ENCODE peak calls at places on chromosome 9, in five cellular contexts. One of them, this sample, is unnamed.

GRCh38 chr9:109805054-109805453 is 25.1 kb downstream of the PALM2AKAP2 start:
- DNase-seq in activated T-cell treated with anti-CD3 and anti-CD28 coated beads for 24 hours: no peak
- DNase-seq in NCI-H1436: no peak
- DNase-seq in naive B cell: no peak
- DNase-seq in stimulated activated CD8-positive, alpha-beta memory T cell treated with anti-CD3 and anti-CD28 coated beads, Interleukin-4, amount 100 ng/mL, for 4 hours: no peak
- DNase-seq in this sample: no peak

GRCh38 chr9:69173891-69174644 is at the start of gene TJP2:
- DNase-seq in NCI-H1436: no peak
- DNase-seq in activated T-cell treated with anti-CD3 and anti-CD28 coated beads for 24 hours: no peak
- DNase-seq in stimulated activated CD8-positive, alpha-beta memory T cell treated with anti-CD3 and anti-CD28 coated beads, Interleukin-4, amount 100 ng/mL, for 4 hours: no peak
- DNase-seq in naive B cell: peak; percentile 18
- DNase-seq in this sample: peak; percentile 20

GRCh38 chr9:124322618-124323432 is 65.1 kb downstream of the NEK6 start:
- DNase-seq in activated T-cell treated with anti-CD3 and anti-CD28 coated beads for 24 hours: no peak
- DNase-seq in naive B cell: no peak
- DNase-seq in stimulated activated CD8-positive, alpha-beta memory T cell treated with anti-CD3 and anti-CD28 coated beads, Interleukin-4, amount 100 ng/mL, for 4 hours: no peak
- DNase-seq in NCI-H1436: no peak
- DNase-seq in this sample: no peak

GRCh38 chr9:123234853-123235252 is 33.5 kb downstream of the STRBP start:
- DNase-seq in activated T-cell treated with anti-CD3 and anti-CD28 coated beads for 24 hours: no peak
- DNase-seq in stimulated activated CD8-positive, alpha-beta memory T cell treated with anti-CD3 and anti-CD28 coated beads, Interleukin-4, amount 100 ng/mL, for 4 hours: no peak
- DNase-seq in naive B cell: peak; percentile 66
- DNase-seq in NCI-H1436: no peak
- DNase-seq in this sample: no peak

GRCh38 chr9:133161542-133161950 is 2.2 kb downstream of the GBGT1 start:
- DNase-seq in NCI-H1436: no peak
- DNase-seq in stimulated activated CD8-positive, alpha-beta memory T cell treated with anti-CD3 and anti-CD28 coated beads, Interleukin-4, amount 100 ng/mL, for 4 hours: no peak
- DNase-seq in naive B cell: no peak
- DNase-seq in activated T-cell treated with anti-CD3 and anti-CD28 coated beads for 24 hours: no peak
- DNase-seq in this sample: no peak

GRCh38 chr9:132753593-132753880 is 83.3 kb downstream of the GTF3C4 start:
- DNase-seq in activated T-cell treated with anti-CD3 and anti-CD28 coated beads for 24 hours: no peak
- DNase-seq in NCI-H1436: no peak
- DNase-seq in stimulated activated CD8-positive, alpha-beta memory T cell treated with anti-CD3 and anti-CD28 coated beads, Interleukin-4, amount 100 ng/mL, for 4 hours: no peak
- DNase-seq in naive B cell: no peak
- DNase-seq in this sample: no peak

GRCh38 chr9:78261403-78262001 is 25.6 kb downstream of the CEP78 start:
- DNase-seq in naive B cell: peak; percentile 6
- DNase-seq in NCI-H1436: no peak
- DNase-seq in stimulated activated CD8-positive, alpha-beta memory T cell treated with anti-CD3 and anti-CD28 coated beads, Interleukin-4, amount 100 ng/mL, for 4 hours: no peak
- DNase-seq in activated T-cell treated with anti-CD3 and anti-CD28 coated beads for 24 hours: no peak
- DNase-seq in this sample: no peak

GRCh38 chr9:95778957-95779356 is 96.5 kb upstream of the ERCC6L2 start:
- DNase-seq in stimulated activated CD8-positive, alpha-beta memory T cell treated with anti-CD3 and anti-CD28 coated beads, Interleukin-4, amount 100 ng/mL, for 4 hours: no peak
- DNase-seq in activated T-cell treated with anti-CD3 and anti-CD28 coated beads for 24 hours: no peak
- DNase-seq in NCI-H1436: no peak
- DNase-seq in naive B cell: no peak
- DNase-seq in this sample: no peak

GRCh38 chr9:34556231-34556525 is 33.3 kb downstream of the CNTFR start:
- DNase-seq in naive B cell: no peak
- DNase-seq in stimulated activated CD8-positive, alpha-beta memory T cell treated with anti-CD3 and anti-CD28 coated beads, Interleukin-4, amount 100 ng/mL, for 4 hours: no peak
- DNase-seq in NCI-H1436: no peak
- DNase-seq in activated T-cell treated with anti-CD3 and anti-CD28 coated beads for 24 hours: no peak
- DNase-seq in this sample: no peak

GRCh38 chr9:81234924-81235610 is 454.3 kb downstream of the TLE1 start:
- DNase-seq in NCI-H1436: no peak
- DNase-seq in activated T-cell treated with anti-CD3 and anti-CD28 coated beads for 24 hours: no peak
- DNase-seq in naive B cell: no peak
- DNase-seq in stimulated activated CD8-positive, alpha-beta memory T cell treated with anti-CD3 and anti-CD28 coated beads, Interleukin-4, amount 100 ng/mL, for 4 hours: no peak
- DNase-seq in this sample: no peak

GRCh38 chr9:33159058-33159759 is 7.9 kb downstream of the B4GALT1 start:
- DNase-seq in activated T-cell treated with anti-CD3 and anti-CD28 coated beads for 24 hours: no peak
- DNase-seq in NCI-H1436: no peak
- DNase-seq in stimulated activated CD8-positive, alpha-beta memory T cell treated with anti-CD3 and anti-CD28 coated beads, Interleukin-4, amount 100 ng/mL, for 4 hours: no peak
- DNase-seq in naive B cell: peak; percentile 67
- DNase-seq in this sample: no peak

GRCh38 chr9:93807166-93808013 is 147.8 kb downstream of the BARX1 start:
- DNase-seq in naive B cell: no peak
- DNase-seq in NCI-H1436: peak; percentile 89
- DNase-seq in stimulated activated CD8-positive, alpha-beta memory T cell treated with anti-CD3 and anti-CD28 coated beads, Interleukin-4, amount 100 ng/mL, for 4 hours: no peak
- DNase-seq in activated T-cell treated with anti-CD3 and anti-CD28 coated beads for 24 hours: no peak
- DNase-seq in this sample: no peak

GRCh38 chr9:37902804-37903580 is 935 bp downstream of the SLC25A51 start:
- DNase-seq in NCI-H1436: no peak
- DNase-seq in stimulated activated CD8-positive, alpha-beta memory T cell treated with anti-CD3 and anti-CD28 coated beads, Interleukin-4, amount 100 ng/mL, for 4 hours: no peak
- DNase-seq in naive B cell: no peak
- DNase-seq in activated T-cell treated with anti-CD3 and anti-CD28 coated beads for 24 hours: no peak
- DNase-seq in this sample: no peak

GRCh38 chr9:131818089-131818488 is 78.2 kb upstream of the RAPGEF1 start:
- DNase-seq in naive B cell: no peak
- DNase-seq in NCI-H1436: no peak
- DNase-seq in stimulated activated CD8-positive, alpha-beta memory T cell treated with anti-CD3 and anti-CD28 coated beads, Interleukin-4, amount 100 ng/mL, for 4 hours: no peak
- DNase-seq in activated T-cell treated with anti-CD3 and anti-CD28 coated beads for 24 hours: no peak
- DNase-seq in this sample: no peak

GRCh38 chr9:68690088-68690487 is 15.0 kb upstream of the PIP5K1B start:
- DNase-seq in activated T-cell treated with anti-CD3 and anti-CD28 coated beads for 24 hours: no peak
- DNase-seq in naive B cell: no peak
- DNase-seq in stimulated activated CD8-positive, alpha-beta memory T cell treated with anti-CD3 and anti-CD28 coated beads, Interleukin-4, amount 100 ng/mL, for 4 hours: no peak
- DNase-seq in NCI-H1436: no peak
- DNase-seq in this sample: no peak

GRCh38 chr9:130970052-130970451 is 31.0 kb upstream of the FIBCD1 start:
- DNase-seq in NCI-H1436: no peak
- DNase-seq in activated T-cell treated with anti-CD3 and anti-CD28 coated beads for 24 hours: no peak
- DNase-seq in stimulated activated CD8-positive, alpha-beta memory T cell treated with anti-CD3 and anti-CD28 coated beads, Interleukin-4, amount 100 ng/mL, for 4 hours: no peak
- DNase-seq in naive B cell: no peak
- DNase-seq in this sample: no peak

GRCh38 chr9:91768977-91769916 is 180.8 kb downstream of the ROR2 start:
- DNase-seq in activated T-cell treated with anti-CD3 and anti-CD28 coated beads for 24 hours: no peak
- DNase-seq in stimulated activated CD8-positive, alpha-beta memory T cell treated with anti-CD3 and anti-CD28 coated beads, Interleukin-4, amount 100 ng/mL, for 4 hours: no peak
- DNase-seq in NCI-H1436: no peak
- DNase-seq in naive B cell: no peak
- DNase-seq in this sample: no peak

GRCh38 chr9:118650407-118650806 is 718.8 kb downstream of the BRINP1 start:
- DNase-seq in naive B cell: no peak
- DNase-seq in NCI-H1436: no peak
- DNase-seq in stimulated activated CD8-positive, alpha-beta memory T cell treated with anti-CD3 and anti-CD28 coated beads, Interleukin-4, amount 100 ng/mL, for 4 hours: no peak
- DNase-seq in activated T-cell treated with anti-CD3 and anti-CD28 coated beads for 24 hours: no peak
- DNase-seq in this sample: no peak

GRCh38 chr9:71072587-71072986 is 48.8 kb downstream of the TRPM3 start:
- DNase-seq in activated T-cell treated with anti-CD3 and anti-CD28 coated beads for 24 hours: no peak
- DNase-seq in NCI-H1436: no peak
- DNase-seq in stimulated activated CD8-positive, alpha-beta memory T cell treated with anti-CD3 and anti-CD28 coated beads, Interleukin-4, amount 100 ng/mL, for 4 hours: no peak
- DNase-seq in naive B cell: no peak
- DNase-seq in this sample: no peak

GRCh38 chr9:21392270-21392669 is 7.1 kb upstream of the IFNA2 start:
- DNase-seq in stimulated activated CD8-positive, alpha-beta memory T cell treated with anti-CD3 and anti-CD28 coated beads, Interleukin-4, amount 100 ng/mL, for 4 hours: no peak
- DNase-seq in NCI-H1436: no peak
- DNase-seq in activated T-cell treated with anti-CD3 and anti-CD28 coated beads for 24 hours: no peak
- DNase-seq in naive B cell: no peak
- DNase-seq in this sample: no peak

GRCh38 chr9:68775003-68775730 is 70.1 kb downstream of the PIP5K1B start:
- DNase-seq in NCI-H1436: no peak
- DNase-seq in activated T-cell treated with anti-CD3 and anti-CD28 coated beads for 24 hours: no peak
- DNase-seq in stimulated activated CD8-positive, alpha-beta memory T cell treated with anti-CD3 and anti-CD28 coated beads, Interleukin-4, amount 100 ng/mL, for 4 hours: no peak
- DNase-seq in naive B cell: no peak
- DNase-seq in this sample: no peak

GRCh38 chr9:3857673-3858072 is 331.9 kb upstream of the RFX3 start:
- DNase-seq in NCI-H1436: no peak
- DNase-seq in stimulated activated CD8-positive, alpha-beta memory T cell treated with anti-CD3 and anti-CD28 coated beads, Interleukin-4, amount 100 ng/mL, for 4 hours: no peak
- DNase-seq in activated T-cell treated with anti-CD3 and anti-CD28 coated beads for 24 hours: no peak
- DNase-seq in naive B cell: no peak
- DNase-seq in this sample: no peak

GRCh38 chr9:130461731-130462130 is 17.0 kb downstream of the ASS1 start:
- DNase-seq in stimulated activated CD8-positive, alpha-beta memory T cell treated with anti-CD3 and anti-CD28 coated beads, Interleukin-4, amount 100 ng/mL, for 4 hours: no peak
- DNase-seq in naive B cell: no peak
- DNase-seq in NCI-H1436: no peak
- DNase-seq in activated T-cell treated with anti-CD3 and anti-CD28 coated beads for 24 hours: no peak
- DNase-seq in this sample: no peak

This sample was measured in cortex of kidney.